ENCODE peak calls at places on chromosome 2, in eight cellular contexts. Q is NCI-H69; Z is stimulated activated CD8-positive, alpha-beta memory T cell treated with anti-CD3 and anti-CD28 coated beads, Interleukin-4, amount 100 ng/mL, for 1 hour; F is neural progenitor cell; C is stimulated activated CD4-positive, alpha-beta T cell treated with anti-CD3 and anti-CD28 coated beads, Interleukin-12 subunit alpha, Interleukin-12 subunit beta, amount 100 ng/mL, for 24 hours; I is EL; R is mesenchymal stem cell; M is activated CD8-positive, alpha-beta memory T cell treated with anti-CD3 and anti-CD28 coated beads for 4 hours. N is an unnamed sample.

GRCh38 chr2:214261683-214262082 is 149.2 kb upstream of the VWC2L start:
- DNase-seq in Q (no peak), Z (no peak), F (no peak), C (no peak), I (peak), R (no peak), M (no peak), N (no peak)

GRCh38 chr2:69086466-69086865 is 73.5 kb downstream of the ANTXR1 start:
- DNase-seq in Q (peak), Z (no peak), F (no peak), C (no peak), I (peak), R (no peak), M (no peak), N (no peak)

GRCh38 chr2:55401124-55401523 is 18.5 kb downstream of the CCDC88A start:
- DNase-seq in Q (peak), Z (no peak), F (no peak), C (no peak), I (peak), R (no peak), M (no peak), N (no peak)

GRCh38 chr2:174341995-174342571 is 7.3 kb downstream of the SP9 start:
- DNase-seq in Q (peak), Z (no peak), F (peak), C (no peak), I (no peak), R (peak), M (no peak), N (no peak)

GRCh38 chr2:234770081-234770506 is 181.7 kb upstream of the SH3BP4 start:
- DNase-seq in Q (peak), Z (no peak), F (peak), C (no peak), I (no peak), R (peak), M (no peak), N (no peak)

GRCh38 chr2:133421516-133422324 is 146.5 kb downstream of the NCKAP5 start:
- DNase-seq in Q (peak), Z (no peak), F (peak), C (no peak), I (no peak), R (no peak), M (no peak), N (peak)

GRCh38 chr2:215698566-215698965 is 262.7 kb upstream of the FN1 start:
- DNase-seq in Q (no peak), Z (no peak), F (no peak), C (no peak), I (peak), R (peak), M (no peak), N (peak)

GRCh38 chr2:210502997-210503621 is 26.6 kb upstream of the LANCL1 start:
- DNase-seq in Q (peak), Z (peak), F (peak), C (no peak), I (peak), R (peak), M (no peak), N (peak)

GRCh38 chr2:98936917-98937351 is 909 bp upstream of the CRACDL start:
- DNase-seq in Q (no peak), Z (no peak), F (peak), C (no peak), I (no peak), R (no peak), M (no peak), N (no peak)

GRCh38 chr2:50952596-50952995 is 79.3 kb downstream of the NRXN1 start:
- DNase-seq in Q (peak), Z (no peak), F (no peak), C (no peak), I (no peak), R (no peak), M (no peak), N (no peak)

GRCh38 chr2:54524236-54524991 is 68.3 kb downstream of the SPTBN1 start:
- DNase-seq in Q (no peak), Z (no peak), F (no peak), C (peak), I (peak), R (peak), M (no peak), N (peak)